ENCODE peak calls at places on chromosomes 16 and 17, in eight cellular contexts. One of them, this sample, is unnamed.

GRCh38 chr17:56948491-56948890 is 12.4 kb downstream of the COIL start:
- DNase-seq in mesenchymal stem cell: no peak
- DNase-seq in CD4-positive, CD25-positive, alpha-beta regulatory T cell: no peak
- DNase-seq in thoracic aorta: no peak
- DNase-seq in heart left ventricle: no peak
- DNase-seq in endodermal cell: no peak
- DNase-seq in mucosa of descending colon: no peak
- DNase-seq in body of pancreas: no peak
- DNase-seq in this sample: no peak

GRCh38 chr16:78134944-78135619 is 35.6 kb downstream of the WWOX start:
- DNase-seq in heart left ventricle: no peak
- DNase-seq in thoracic aorta: no peak
- DNase-seq in mucosa of descending colon: no peak
- DNase-seq in endodermal cell: no peak
- DNase-seq in mesenchymal stem cell: no peak
- DNase-seq in CD4-positive, CD25-positive, alpha-beta regulatory T cell: no peak
- DNase-seq in body of pancreas: no peak
- DNase-seq in this sample: no peak

GRCh38 chr17:78583091-78583490 is 5.9 kb upstream of the DNAH17 start:
- DNase-seq in thoracic aorta: no peak
- DNase-seq in mesenchymal stem cell: peak; percentile 9
- DNase-seq in body of pancreas: no peak
- DNase-seq in CD4-positive, CD25-positive, alpha-beta regulatory T cell: no peak
- DNase-seq in mucosa of descending colon: no peak
- DNase-seq in endodermal cell: peak; percentile 84
- DNase-seq in heart left ventricle: no peak
- DNase-seq in this sample: no peak

GRCh38 chr17:75574404-75575093 is 13.1 kb upstream of the MYO15B start:
- DNase-seq in heart left ventricle: no peak
- DNase-seq in mesenchymal stem cell: no peak
- DNase-seq in endodermal cell: peak; percentile 38
- DNase-seq in thoracic aorta: no peak
- DNase-seq in mucosa of descending colon: no peak
- DNase-seq in CD4-positive, CD25-positive, alpha-beta regulatory T cell: no peak
- DNase-seq in body of pancreas: no peak
- DNase-seq in this sample: no peak

GRCh38 chr17:27069842-27070508 is 223.9 kb upstream of the WSB1 start:
- DNase-seq in mesenchymal stem cell: no peak
- DNase-seq in body of pancreas: no peak
- DNase-seq in mucosa of descending colon: no peak
- DNase-seq in endodermal cell: no peak
- DNase-seq in thoracic aorta: no peak
- DNase-seq in heart left ventricle: no peak
- DNase-seq in CD4-positive, CD25-positive, alpha-beta regulatory T cell: no peak
- DNase-seq in this sample: no peak

GRCh38 chr17:72666519-72666874 is 426.0 kb downstream of the SLC39A11 start:
- DNase-seq in body of pancreas: no peak
- DNase-seq in endodermal cell: peak; percentile 62
- DNase-seq in thoracic aorta: no peak
- DNase-seq in CD4-positive, CD25-positive, alpha-beta regulatory T cell: no peak
- DNase-seq in heart left ventricle: no peak
- DNase-seq in mucosa of descending colon: no peak
- DNase-seq in mesenchymal stem cell: no peak
- DNase-seq in this sample: no peak

GRCh38 chr16:70700101-70701020 is 14.5 kb upstream of the MTSS2 start:
- DNase-seq in mesenchymal stem cell: peak; percentile 36
- DNase-seq in mucosa of descending colon: no peak
- DNase-seq in heart left ventricle: peak; percentile 80
- DNase-seq in CD4-positive, CD25-positive, alpha-beta regulatory T cell: no peak
- DNase-seq in endodermal cell: no peak
- DNase-seq in thoracic aorta: no peak
- DNase-seq in body of pancreas: peak; percentile 62
- DNase-seq in this sample: no peak

GRCh38 chr16:84115919-84116719 is 623 bp downstream of the MBTPS1 start:
- DNase-seq in heart left ventricle: no peak
- DNase-seq in mesenchymal stem cell: peak; percentile 49
- DNase-seq in endodermal cell: no peak
- DNase-seq in mucosa of descending colon: no peak
- DNase-seq in body of pancreas: peak; percentile 70
- DNase-seq in CD4-positive, CD25-positive, alpha-beta regulatory T cell: no peak
- DNase-seq in thoracic aorta: no peak
- DNase-seq in this sample: no peak

GRCh38 chr16:54287018-54287757 is 601 bp upstream of the IRX3 start:
- DNase-seq in endodermal cell: peak; percentile 92
- DNase-seq in mucosa of descending colon: no peak
- DNase-seq in body of pancreas: no peak
- DNase-seq in thoracic aorta: no peak
- DNase-seq in mesenchymal stem cell: no peak
- DNase-seq in heart left ventricle: no peak
- DNase-seq in CD4-positive, CD25-positive, alpha-beta regulatory T cell: no peak
- DNase-seq in this sample: no peak

GRCh38 chr17:2814499-2815341 is 18.5 kb downstream of the RAP1GAP2 start:
- DNase-seq in mucosa of descending colon: peak; percentile 87
- DNase-seq in thoracic aorta: no peak
- DNase-seq in CD4-positive, CD25-positive, alpha-beta regulatory T cell: peak; percentile 99
- DNase-seq in heart left ventricle: no peak
- DNase-seq in mesenchymal stem cell: no peak
- DNase-seq in body of pancreas: peak; percentile 36
- DNase-seq in endodermal cell: peak; percentile 53
- DNase-seq in this sample: no peak

GRCh38 chr17:82636626-82637598 is 11.3 kb downstream of the WDR45B start:
- DNase-seq in mesenchymal stem cell: no peak
- DNase-seq in heart left ventricle: no peak
- DNase-seq in mucosa of descending colon: no peak
- DNase-seq in CD4-positive, CD25-positive, alpha-beta regulatory T cell: no peak
- DNase-seq in endodermal cell: peak; percentile 41
- DNase-seq in body of pancreas: peak; percentile 95
- DNase-seq in thoracic aorta: no peak
- DNase-seq in this sample: no peak

GRCh38 chr16:12303649-12304048 is 327.1 kb downstream of the SNX29 start:
- DNase-seq in body of pancreas: no peak
- DNase-seq in mucosa of descending colon: no peak
- DNase-seq in mesenchymal stem cell: no peak
- DNase-seq in heart left ventricle: no peak
- DNase-seq in endodermal cell: no peak
- DNase-seq in thoracic aorta: no peak
- DNase-seq in CD4-positive, CD25-positive, alpha-beta regulatory T cell: no peak
- DNase-seq in this sample: no peak

DNA sequence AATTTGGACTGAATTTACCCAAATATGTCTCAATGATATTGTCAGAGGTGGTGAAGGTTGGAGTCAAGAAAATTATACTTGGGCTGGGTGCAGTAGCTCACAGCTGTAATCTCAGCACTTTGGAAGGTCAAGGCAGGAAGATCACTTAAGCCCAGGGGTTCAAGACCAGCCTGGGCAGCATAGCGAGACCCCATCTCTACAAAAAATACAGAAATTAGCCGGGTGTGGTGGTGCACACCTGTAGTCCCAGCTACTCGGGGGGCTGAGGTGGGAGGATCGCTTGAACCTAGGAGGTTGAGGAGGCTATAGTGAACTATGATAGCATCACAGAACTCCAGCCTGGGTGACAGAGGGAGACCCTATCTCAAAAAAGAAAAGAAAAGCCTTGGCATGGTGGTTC is 40.9 kb downstream of the LAT start:
- DNase-seq in mucosa of descending colon: no peak
- DNase-seq in mesenchymal stem cell: no peak
- DNase-seq in body of pancreas: no peak
- DNase-seq in heart left ventricle: no peak
- DNase-seq in endodermal cell: no peak
- DNase-seq in thoracic aorta: no peak
- DNase-seq in CD4-positive, CD25-positive, alpha-beta regulatory T cell: no peak
- DNase-seq in this sample: no peak
- H3K4me1 ChIP-seq in mucosa of descending colon: no peaks in the 10 kb centered on the region
- H3K4me1 ChIP-seq in mesenchymal stem cell: peaks cover 14% of the 10 kb centered on the region
- H3K4me1 ChIP-seq in body of pancreas: no peaks in the 10 kb centered on the region
- H3K4me1 ChIP-seq in heart left ventricle: no peaks in the 10 kb centered on the region
- H3K4me1 ChIP-seq in endodermal cell: no peaks in the 10 kb centered on the region
- H3K4me1 ChIP-seq in thoracic aorta: no peaks in the 10 kb centered on the region
- H3K4me1 ChIP-seq in CD4-positive, CD25-positive, alpha-beta regulatory T cell: peaks cover 36% of the 10 kb centered on the region
- H3K4me1 ChIP-seq in this sample: no peaks in the 10 kb centered on the region

GRCh38 chr17:42438600-42439567 is 15.8 kb upstream of the CAVIN1 start:
- DNase-seq in endodermal cell: peak; percentile 82
- DNase-seq in heart left ventricle: no peak
- DNase-seq in mesenchymal stem cell: no peak
- DNase-seq in mucosa of descending colon: no peak
- DNase-seq in CD4-positive, CD25-positive, alpha-beta regulatory T cell: peak; percentile 48
- DNase-seq in thoracic aorta: no peak
- DNase-seq in body of pancreas: peak; percentile 48
- DNase-seq in this sample: no peak
- H3K4me1 ChIP-seq in endodermal cell: no peaks in the 10 kb centered on the region
- H3K4me1 ChIP-seq in heart left ventricle: peaks cover 3% of the 10 kb centered on the region
- H3K4me1 ChIP-seq in mesenchymal stem cell: peaks cover 2% of the 10 kb centered on the region
- H3K4me1 ChIP-seq in mucosa of descending colon: peaks cover 8% of the 10 kb centered on the region
- H3K4me1 ChIP-seq in CD4-positive, CD25-positive, alpha-beta regulatory T cell: no peaks in the 10 kb centered on the region
- H3K4me1 ChIP-seq in thoracic aorta: peaks cover 3% of the 10 kb centered on the region
- H3K4me1 ChIP-seq in body of pancreas: no peaks in the 10 kb centered on the region
- H3K4me1 ChIP-seq in this sample: no peaks in the 10 kb centered on the region

GRCh38 chr17:50036455-50037320 is 19.2 kb upstream of the ITGA3 start:
- DNase-seq in thoracic aorta: no peak
- DNase-seq in mucosa of descending colon: peak; percentile 28
- DNase-seq in endodermal cell: no peak
- DNase-seq in body of pancreas: no peak
- DNase-seq in heart left ventricle: no peak
- DNase-seq in CD4-positive, CD25-positive, alpha-beta regulatory T cell: no peak
- DNase-seq in mesenchymal stem cell: no peak
- DNase-seq in this sample: no peak

GRCh38 chr17:50035930-50036329 is 20.0 kb upstream of the ITGA3 start:
- DNase-seq in endodermal cell: no peak
- DNase-seq in body of pancreas: no peak
- DNase-seq in heart left ventricle: no peak
- DNase-seq in mucosa of descending colon: peak; percentile 20
- DNase-seq in thoracic aorta: no peak
- DNase-seq in CD4-positive, CD25-positive, alpha-beta regulatory T cell: no peak
- DNase-seq in mesenchymal stem cell: no peak
- DNase-seq in this sample: no peak

GRCh38 chr17:50037321-50038107 is 18.4 kb upstream of the ITGA3 start:
- DNase-seq in body of pancreas: peak; percentile 81
- DNase-seq in CD4-positive, CD25-positive, alpha-beta regulatory T cell: no peak
- DNase-seq in thoracic aorta: peak; percentile 50
- DNase-seq in heart left ventricle: no peak
- DNase-seq in endodermal cell: no peak
- DNase-seq in mucosa of descending colon: peak; percentile 75
- DNase-seq in mesenchymal stem cell: peak; percentile 81
- DNase-seq in this sample: no peak

GRCh38 chr17:50042211-50042610 is 13.7 kb upstream of the ITGA3 start:
- DNase-seq in CD4-positive, CD25-positive, alpha-beta regulatory T cell: no peak
- DNase-seq in heart left ventricle: no peak
- DNase-seq in mucosa of descending colon: peak; percentile 2
- DNase-seq in mesenchymal stem cell: no peak
- DNase-seq in thoracic aorta: no peak
- DNase-seq in endodermal cell: no peak
- DNase-seq in body of pancreas: no peak
- DNase-seq in this sample: no peak

DNA sequence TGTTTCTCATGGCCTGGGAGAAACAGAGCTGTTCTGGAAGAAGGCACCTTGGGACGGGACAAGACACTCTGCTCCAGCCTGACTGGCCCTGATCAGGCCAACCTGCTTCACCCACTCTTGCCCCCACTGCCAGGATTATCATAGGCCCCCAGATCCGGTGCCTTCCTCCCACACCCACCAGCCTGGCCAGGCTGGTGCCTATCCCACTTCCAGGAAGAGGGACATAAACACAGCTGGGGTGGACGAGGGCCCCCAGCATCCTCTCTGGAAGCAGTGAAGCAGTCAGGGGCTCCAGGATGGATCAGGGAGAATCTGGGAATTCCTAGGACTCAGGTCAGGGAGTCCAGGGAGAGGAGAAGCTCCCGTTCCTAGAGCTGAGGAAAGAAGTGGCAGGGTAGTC is 16.9 kb upstream of the ITGA3 start:
- DNase-seq in body of pancreas: no peak
- DNase-seq in endodermal cell: no peak
- DNase-seq in CD4-positive, CD25-positive, alpha-beta regulatory T cell: no peak
- DNase-seq in thoracic aorta: no peak
- DNase-seq in mucosa of descending colon: peak; percentile 16
- DNase-seq in heart left ventricle: no peak
- DNase-seq in mesenchymal stem cell: no peak
- DNase-seq in this sample: no peak
- H3K4me1 ChIP-seq in body of pancreas: peaks cover 43% of the 10 kb centered on the region
- H3K4me1 ChIP-seq in endodermal cell: peaks cover 16% of the 10 kb centered on the region
- H3K4me1 ChIP-seq in CD4-positive, CD25-positive, alpha-beta regulatory T cell: no peaks in the 10 kb centered on the region
- H3K4me1 ChIP-seq in thoracic aorta: peaks cover 10% of the 10 kb centered on the region
- H3K4me1 ChIP-seq in mucosa of descending colon: peaks cover 5% of the 10 kb centered on the region
- H3K4me1 ChIP-seq in heart left ventricle: no peaks in the 10 kb centered on the region
- H3K4me1 ChIP-seq in mesenchymal stem cell: peaks cover 47% of the 10 kb centered on the region
- H3K4me1 ChIP-seq in this sample: no peaks in the 10 kb centered on the region

GRCh38 chr17:63820963-63821561 is 6.2 kb upstream of the PSMC5 start:
- DNase-seq in endodermal cell: no peak
- DNase-seq in heart left ventricle: no peak
- DNase-seq in body of pancreas: no peak
- DNase-seq in CD4-positive, CD25-positive, alpha-beta regulatory T cell: no peak
- DNase-seq in thoracic aorta: no peak
- DNase-seq in mucosa of descending colon: no peak
- DNase-seq in mesenchymal stem cell: no peak
- DNase-seq in this sample: no peak

GRCh38 chr17:63822537-63822936 is 4.7 kb upstream of the PSMC5 start:
- DNase-seq in CD4-positive, CD25-positive, alpha-beta regulatory T cell: no peak
- DNase-seq in heart left ventricle: no peak
- DNase-seq in mesenchymal stem cell: no peak
- DNase-seq in thoracic aorta: no peak
- DNase-seq in endodermal cell: no peak
- DNase-seq in body of pancreas: no peak
- DNase-seq in mucosa of descending colon: no peak
- DNase-seq in this sample: no peak

GRCh38 chr17:63824362-63824761 is 2.9 kb upstream of the PSMC5 start:
- DNase-seq in endodermal cell: no peak
- DNase-seq in CD4-positive, CD25-positive, alpha-beta regulatory T cell: no peak
- DNase-seq in mucosa of descending colon: no peak
- DNase-seq in body of pancreas: no peak
- DNase-seq in thoracic aorta: no peak
- DNase-seq in heart left ventricle: no peak
- DNase-seq in mesenchymal stem cell: no peak
- DNase-seq in this sample: no peak

GRCh38 chr17:63821809-63822208 is 5.4 kb upstream of the PSMC5 start:
- DNase-seq in body of pancreas: no peak
- DNase-seq in heart left ventricle: no peak
- DNase-seq in CD4-positive, CD25-positive, alpha-beta regulatory T cell: no peak
- DNase-seq in mesenchymal stem cell: no peak
- DNase-seq in thoracic aorta: no peak
- DNase-seq in endodermal cell: no peak
- DNase-seq in mucosa of descending colon: no peak
- DNase-seq in this sample: no peak

DNA sequence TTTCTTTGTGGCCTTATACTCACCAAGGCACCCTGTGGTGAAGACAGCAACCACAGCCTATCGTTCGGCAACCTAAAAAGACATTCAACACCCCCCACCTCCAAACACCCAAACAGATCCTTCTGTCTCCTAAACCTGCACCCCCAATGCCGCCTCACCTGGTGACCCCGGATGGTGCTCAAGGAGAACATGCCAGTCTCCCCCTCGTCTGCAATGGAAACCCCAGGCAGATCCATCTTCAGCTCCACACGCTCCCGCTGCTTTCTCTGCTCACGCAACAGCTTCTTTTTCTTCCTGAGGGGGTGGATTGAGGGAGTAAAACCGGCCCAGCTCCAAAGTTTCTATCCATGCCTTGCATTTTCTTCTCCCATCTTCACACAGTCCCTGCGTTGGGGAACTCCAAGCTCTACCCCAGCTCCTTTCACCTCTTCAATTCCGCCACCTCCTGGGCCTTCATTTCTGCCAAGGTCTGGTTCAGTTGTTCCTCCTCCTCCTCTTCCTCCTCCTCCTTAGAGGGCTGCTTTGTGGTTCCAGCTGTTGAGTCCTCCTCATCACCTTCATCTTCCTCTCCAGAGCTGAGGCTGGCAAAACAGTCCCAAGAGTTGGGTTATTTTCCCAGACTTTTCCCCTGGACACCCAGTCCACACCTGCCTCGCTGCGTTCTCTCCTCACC is 3.4 kb upstream of the PSMC5 start:
- DNase-seq in heart left ventricle: no peak
- DNase-seq in endodermal cell: no peak
- DNase-seq in thoracic aorta: no peak
- DNase-seq in mesenchymal stem cell: no peak
- DNase-seq in body of pancreas: no peak
- DNase-seq in mucosa of descending colon: no peak
- DNase-seq in CD4-positive, CD25-positive, alpha-beta regulatory T cell: no peak
- DNase-seq in this sample: no peak
- H3K4me1 ChIP-seq in heart left ventricle: peaks cover 7% of the 10 kb centered on the region
- H3K4me1 ChIP-seq in endodermal cell: no peaks in the 10 kb centered on the region
- H3K4me1 ChIP-seq in thoracic aorta: peaks cover 12% of the 10 kb centered on the region
- H3K4me1 ChIP-seq in mesenchymal stem cell: peaks cover 13% of the 10 kb centered on the region
- H3K4me1 ChIP-seq in body of pancreas: peaks cover 36% of the 10 kb centered on the region
- H3K4me1 ChIP-seq in mucosa of descending colon: peaks cover 18% of the 10 kb centered on the region
- H3K4me1 ChIP-seq in CD4-positive, CD25-positive, alpha-beta regulatory T cell: peaks cover 26% of the 10 kb centered on the region
- H3K4me1 ChIP-seq in this sample: no peaks in the 10 kb centered on the region

This sample was measured in iPS DF 6.9.